ENCODE peak calls at places on chromosomes 16 and 17, in eight cellular contexts. N is OCI-LY7, A is cardiac muscle cell, Z is psoas muscle, O is heart right ventricle, P is tibial nerve, V is uterus, M is sigmoid colon. X is an unnamed sample. For H3K9me3, the result is how much of the 10 kb centered on the place peaks cover.

GRCh38 chr17:81453712-81454111 is 58.5 kb downstream of the BAHCC1 start:
- DNase-seq in N (peak), A (no peak), Z (no peak), O (no peak), P (no peak), V (no peak), M (no peak), X (no peak)

GRCh38 chr16:88087517-88087877 is 136.3 kb downstream of the BANP start:
- DNase-seq in N (no peak), A (no peak), Z (no peak), O (no peak), P (no peak), V (no peak), M (no peak), X (no peak)

GRCh38 chr17:50266384-50267073 is 7.7 kb upstream of the TMEM92 start:
- DNase-seq in N (no peak), A (peak), Z (no peak), O (peak), P (peak), V (peak), M (peak), X (peak)

GRCh38 chr17:71192848-71193247 is 928.0 kb upstream of the SOX9 start:
- DNase-seq in N (no peak), A (no peak), Z (no peak), O (no peak), P (no peak), V (no peak), M (no peak), X (no peak)

GRCh38 chr16:89557936-89558490 is 2.5 kb upstream of the RPL13 start:
- DNase-seq in N (no peak), A (no peak), Z (no peak), O (no peak), P (no peak), V (no peak), M (no peak), X (no peak)

GRCh38 chr16:85924675-85925074 is 25.7 kb downstream of the IRF8 start:
- DNase-seq in N (no peak), A (peak), Z (no peak), O (no peak), P (no peak), V (no peak), M (no peak), X (no peak)

GRCh38 chr16:88487124-88487432 is 34.0 kb downstream of the ZFPM1 start:
- DNase-seq in N (no peak), A (no peak), Z (no peak), O (no peak), P (no peak), V (no peak), M (no peak), X (no peak)

GRCh38 chr17:17221329-17221728 is 15.2 kb upstream of the PLD6 start:
- DNase-seq in N (no peak), A (no peak), Z (peak), O (no peak), P (no peak), V (no peak), M (no peak), X (no peak)

DNA sequence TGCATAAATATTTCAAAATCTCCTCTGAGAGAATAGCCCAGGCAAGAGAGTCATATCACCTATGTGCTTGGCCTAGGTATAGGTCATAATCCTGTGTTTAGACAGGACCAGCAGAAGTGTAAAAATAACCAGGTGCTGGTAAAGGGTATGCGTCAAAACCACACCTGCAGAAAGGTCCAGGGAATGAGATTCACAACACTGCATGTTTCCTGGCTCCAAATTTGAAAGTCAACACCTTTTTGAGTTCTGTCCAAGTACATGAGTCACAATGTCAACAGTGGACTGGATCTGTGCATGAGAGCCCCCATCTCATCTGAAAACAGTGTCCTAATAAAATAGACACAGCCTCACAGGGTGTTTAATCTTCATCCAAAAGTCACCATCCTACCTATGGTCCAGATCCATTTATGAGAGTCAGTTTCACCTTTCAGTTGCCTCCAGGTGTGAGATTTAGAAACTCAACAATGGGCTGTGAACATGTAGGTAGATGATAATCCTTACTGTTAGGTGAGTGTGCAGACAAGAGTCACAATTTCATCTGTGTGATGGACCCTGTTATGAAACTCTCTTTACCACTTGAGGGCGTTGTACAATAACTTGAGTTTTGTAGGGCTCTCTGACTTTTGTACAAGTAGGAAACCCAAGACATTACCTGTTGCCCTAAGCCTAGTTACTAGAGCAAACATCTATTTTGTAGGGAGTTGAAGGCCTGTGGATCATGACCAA is 2100.7 kb downstream of the TP53TG3F start:
- DNase-seq in N (no peak), A (no peak), Z (no peak), O (no peak), P (no peak), V (no peak), M (no peak), X (no peak)
- H3K9me3 ChIP-seq in N (under half), A (under half), Z (under half), O (under half), P (under half), V (under half), M (under half), X (under half)

GRCh38 chr16:35308674-35309073 is 1849.3 kb downstream of the TP53TG3F start:
- DNase-seq in N (no peak), A (no peak), Z (no peak), O (no peak), P (no peak), V (no peak), M (no peak), X (no peak)

GRCh38 chr16:35310999-35311398 is 1851.6 kb downstream of the TP53TG3F start:
- DNase-seq in N (no peak), A (no peak), Z (no peak), O (no peak), P (no peak), V (no peak), M (no peak), X (no peak)

GRCh38 chr16:35306915-35307314 is 1847.5 kb downstream of the TP53TG3F start:
- DNase-seq in N (no peak), A (no peak), Z (no peak), O (no peak), P (no peak), V (no peak), M (no peak), X (no peak)

GRCh38 chr16:35302859-35303258 is 1843.4 kb downstream of the TP53TG3F start:
- DNase-seq in N (no peak), A (no peak), Z (no peak), O (no peak), P (no peak), V (no peak), M (no peak), X (no peak)

GRCh38 chr16:35305476-35305875 is 1846.1 kb downstream of the TP53TG3F start:
- DNase-seq in N (no peak), A (no peak), Z (no peak), O (no peak), P (no peak), V (no peak), M (no peak), X (no peak)
- H3K9me3 ChIP-seq in N (under half), A (under half), Z (under half), O (under half), P (under half), V (under half), M (under half), X (under half)

GRCh38 chr16:35364263-35364662 is 1904.9 kb downstream of the TP53TG3F start:
- DNase-seq in N (no peak), A (no peak), Z (no peak), O (no peak), P (no peak), V (no peak), M (no peak), X (no peak)
- H3K9me3 ChIP-seq in N (under half), A (under half), Z (under half), O (under half), P (under half), V (under half), M (under half), X (under half)

DNA sequence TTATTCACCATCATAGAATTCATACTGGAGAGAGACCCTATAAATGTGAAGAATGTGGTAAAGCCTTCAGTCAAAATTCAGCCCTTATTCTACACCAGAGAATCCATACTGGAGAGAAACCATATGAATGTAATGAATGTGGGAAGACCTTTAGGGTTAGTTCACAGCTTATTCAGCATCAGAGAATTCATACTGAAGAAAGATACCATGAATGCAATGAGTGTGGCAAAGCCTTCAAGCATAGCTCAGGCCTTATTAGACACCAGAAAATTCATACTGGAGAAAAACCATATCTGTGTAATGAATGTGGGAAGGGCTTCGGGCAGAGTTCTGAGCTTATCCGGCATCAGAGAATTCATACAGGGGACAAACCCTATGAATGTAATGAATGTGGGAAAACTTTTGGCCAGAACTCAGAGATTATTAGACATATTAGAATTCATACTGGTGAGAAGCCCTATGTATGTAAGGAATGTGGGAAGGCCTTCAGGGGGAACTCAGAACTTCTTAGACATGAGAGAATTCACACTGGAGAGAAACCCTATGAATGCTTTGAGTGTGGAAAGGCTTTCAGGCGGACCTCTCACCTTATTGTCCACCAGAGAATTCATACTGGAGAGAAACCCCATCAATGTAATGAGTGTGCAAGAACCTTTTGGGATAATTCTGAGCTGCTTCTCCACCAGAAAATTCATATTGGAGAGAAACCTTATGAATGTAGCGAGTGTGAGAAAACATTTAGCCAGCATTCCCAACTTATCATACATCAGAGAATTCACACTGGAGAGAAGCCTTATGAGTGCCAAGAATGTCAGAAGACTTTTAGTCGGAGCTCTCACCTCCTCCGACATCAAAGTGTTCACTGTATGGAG is 14.1 kb downstream of the ZFP3 start:
- DNase-seq in N (no peak), A (no peak), Z (no peak), O (no peak), P (no peak), V (no peak), M (no peak), X (no peak)
- H3K9me3 ChIP-seq in N (half or more), A (under half), Z (half or more), O (half or more), P (under half), V (under half), M (half or more), X (under half)

DNA sequence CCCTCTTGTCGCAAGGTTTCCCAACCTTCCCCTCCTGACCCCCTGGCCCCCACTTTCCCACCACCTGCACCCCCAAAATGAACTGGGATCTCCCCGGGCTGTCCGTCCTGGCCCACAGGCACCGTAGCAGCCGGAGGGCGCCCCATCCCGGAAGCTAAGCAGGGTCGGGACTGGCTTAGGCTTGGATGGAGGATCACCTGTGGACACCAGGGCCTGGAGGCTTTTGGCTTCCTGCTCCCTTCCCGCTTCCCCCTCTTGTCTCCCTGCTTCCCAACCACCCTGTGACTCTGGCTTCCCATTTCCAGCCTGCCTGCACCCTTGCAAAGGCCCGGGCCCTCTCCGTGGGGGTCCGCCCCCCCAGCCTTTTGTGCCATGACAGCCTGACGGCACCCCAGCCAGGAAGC is 2291.3 kb downstream of the TP53TG3F start:
- DNase-seq in N (no peak), A (no peak), Z (peak), O (no peak), P (no peak), V (no peak), M (no peak), X (no peak)
- H3K9me3 ChIP-seq in N (under half), A (under half), Z (under half), O (under half), P (under half), V (under half), M (under half), X (under half)

DNA sequence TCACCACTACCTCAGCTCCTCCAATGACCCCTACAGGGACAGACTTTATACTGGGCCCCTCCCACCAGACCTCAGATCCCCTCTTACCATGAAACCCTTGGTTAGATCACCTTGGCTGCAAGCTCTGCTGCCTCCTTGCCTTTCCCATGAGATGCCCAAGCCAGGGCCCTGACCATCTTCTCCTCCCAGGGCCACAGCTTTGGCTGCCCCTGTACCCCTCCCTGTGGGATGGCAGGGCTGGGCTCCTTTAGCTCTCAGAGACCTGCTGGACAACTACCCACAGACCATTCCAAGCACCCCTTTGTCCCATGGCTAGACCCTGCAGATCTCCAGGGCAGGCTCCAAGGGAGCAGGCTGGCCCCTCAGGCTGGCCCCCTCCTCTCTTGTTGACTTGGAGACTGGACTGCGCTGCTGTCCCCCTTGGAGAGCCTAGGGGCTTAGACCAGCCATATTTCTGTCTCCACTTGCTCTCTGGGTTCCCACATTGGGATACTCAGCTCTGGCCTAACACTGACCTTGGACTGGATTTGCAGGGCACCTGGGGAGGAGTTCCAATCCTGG is 1692.7 kb downstream of the TP53TG3F start:
- DNase-seq in N (no peak), A (no peak), Z (no peak), O (no peak), P (no peak), V (no peak), M (no peak), X (no peak)
- H3K9me3 ChIP-seq in N (under half), A (under half), Z (under half), O (under half), P (under half), V (under half), M (under half), X (under half)

DNA sequence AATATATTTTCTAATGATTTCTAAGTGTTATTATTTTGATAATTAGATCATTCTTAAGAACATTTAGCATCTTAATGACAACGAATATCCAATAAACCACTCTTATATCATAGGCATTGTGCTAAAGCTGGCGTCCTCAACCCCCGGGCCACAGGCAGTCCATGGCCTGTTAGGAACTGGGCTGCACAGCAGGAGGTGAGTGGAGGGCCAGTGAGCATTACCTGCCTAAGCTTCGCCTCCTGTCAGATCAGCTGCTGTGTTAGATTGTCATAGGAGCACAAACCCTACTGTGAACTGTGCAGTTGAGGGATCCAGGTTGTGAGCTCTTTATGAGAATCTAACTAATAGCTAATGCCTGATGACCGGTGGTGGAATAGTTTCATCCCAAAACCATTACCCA is 3.7 kb downstream of the DUXB start:
- DNase-seq in N (no peak), A (no peak), Z (no peak), O (no peak), P (no peak), V (no peak), M (no peak), X (no peak)
- H3K9me3 ChIP-seq in N (under half), A (under half), Z (under half), O (under half), P (under half), V (under half), M (under half), X (under half)

GRCh38 chr16:35714665-35715064 is 2255.3 kb downstream of the TP53TG3F start:
- DNase-seq in N (no peak), A (no peak), Z (no peak), O (no peak), P (no peak), V (no peak), M (no peak), X (no peak)
- H3K9me3 ChIP-seq in N (under half), A (under half), Z (under half), O (under half), P (under half), V (under half), M (under half), X (under half)

GRCh38 chr16:35440875-35441274 is 1981.5 kb downstream of the TP53TG3F start:
- DNase-seq in N (no peak), A (no peak), Z (no peak), O (no peak), P (no peak), V (no peak), M (no peak), X (no peak)
- H3K9me3 ChIP-seq in N (under half), A (under half), Z (under half), O (under half), P (under half), V (under half), M (under half), X (under half)

DNA sequence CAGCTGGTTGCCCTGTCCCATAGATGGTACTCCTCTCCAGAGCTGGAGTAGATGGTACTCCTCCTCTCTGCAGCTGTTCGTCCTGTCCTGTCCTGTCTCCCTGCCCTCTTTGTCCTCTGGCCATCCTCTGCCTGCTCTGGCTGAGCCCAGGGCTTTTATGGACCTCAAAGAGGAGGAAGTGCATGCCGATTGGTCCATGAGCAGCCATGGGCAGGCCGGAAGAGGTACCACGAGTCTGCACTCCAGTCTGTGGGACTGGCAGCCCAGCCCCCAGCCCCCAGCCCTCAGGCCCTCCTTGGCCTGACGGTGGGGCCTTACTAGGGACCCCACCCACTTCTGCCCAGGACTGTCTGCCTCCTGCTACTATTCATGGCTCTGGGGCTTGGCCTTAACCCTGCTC is 27.0 kb downstream of the GNGT2 start:
- DNase-seq in N (no peak), A (no peak), Z (no peak), O (no peak), P (no peak), V (no peak), M (no peak), X (no peak)
- H3K9me3 ChIP-seq in N (under half), A (under half), Z (under half), O (under half), P (under half), V (under half), M (under half), X (under half)